ENCODE peak calls at places on chromosomes 1 and 21, in eight cellular contexts. I is CD8-positive, alpha-beta T cell; P is pancreas; J is K562; S is mesendoderm; G is right lobe of liver; M is tibial artery; U is stomach. R is an unnamed sample.

GRCh38 chr1:207853372-207853757 is 57.6 kb downstream of the CD34 start:
- DNase-seq in I (no peak), P (no peak), J (no peak), S (no peak), G (no peak), M (no peak), U (no peak), R (no peak)

GRCh38 chr1:211912064-211912463 is 81.5 kb upstream of the LPGAT1 start:
- DNase-seq in I (no peak), P (no peak), J (no peak), S (no peak), G (no peak), M (no peak), U (no peak), R (no peak)

GRCh38 chr1:247825362-247825761 is 1.4 kb upstream of the OR14A16 start:
- DNase-seq in I (no peak), P (no peak), J (no peak), S (no peak), G (no peak), M (no peak), U (no peak), R (no peak)

GRCh38 chr21:45882641-45883040 is 98.9 kb upstream of the COL6A1 start:
- DNase-seq in I (no peak), P (peak), J (no peak), S (no peak), G (no peak), M (no peak), U (no peak), R (no peak)

GRCh38 chr1:203379831-203380230 is 28.9 kb upstream of the FMOD start:
- DNase-seq in I (no peak), P (no peak), J (no peak), S (no peak), G (no peak), M (no peak), U (no peak), R (no peak)

GRCh38 chr1:2597441-2598328 is 11.1 kb downstream of the PRXL2B start:
- DNase-seq in I (no peak), P (no peak), J (peak), S (no peak), G (peak), M (no peak), U (no peak), R (no peak)

GRCh38 chr21:35120631-35121180 is 71.6 kb upstream of the RUNX1 start:
- DNase-seq in I (no peak), P (no peak), J (no peak), S (peak), G (no peak), M (no peak), U (no peak), R (no peak)

GRCh38 chr1:162383516-162383915 is 2.0 kb downstream of the C1orf226 start:
- DNase-seq in I (no peak), P (no peak), J (no peak), S (no peak), G (no peak), M (peak), U (no peak), R (no peak)

GRCh38 chr1:204408074-204408507 is 3.5 kb downstream of the PPP1R15B start:
- DNase-seq in I (no peak), P (peak), J (no peak), S (no peak), G (peak), M (peak), U (peak), R (peak)

GRCh38 chr1:233599542-233600073 is 14.3 kb upstream of the KCNK1 start:
- DNase-seq in I (no peak), P (no peak), J (no peak), S (no peak), G (peak), M (no peak), U (no peak), R (no peak)

GRCh38 chr1:108208724-108209404 is 8.7 kb upstream of the SLC25A24 start:
- DNase-seq in I (no peak), P (no peak), J (no peak), S (peak), G (no peak), M (no peak), U (no peak), R (no peak)

GRCh38 chr1:18348354-18348753 is 132.4 kb upstream of the KLHDC7A start:
- DNase-seq in I (no peak), P (no peak), J (no peak), S (peak), G (no peak), M (no peak), U (no peak), R (no peak)
- H3K27ac ChIP-seq in I (no peak), P (no peak), J (no peak), S (no peak), G (no peak), M (no peak), U (no peak), R (no peak)

GRCh38 chr1:230113230-230113604 is 46.2 kb downstream of the GALNT2 start:
- DNase-seq in I (no peak), P (no peak), J (no peak), S (no peak), G (no peak), M (no peak), U (no peak), R (no peak)
- H3K27ac ChIP-seq in I (no peak), P (no peak), J (no peak), S (no peak), G (peak), M (peak), U (no peak), R (peak)

GRCh38 chr1:198290089-198290683 is 133.4 kb downstream of the NEK7 start:
- DNase-seq in I (no peak), P (no peak), J (no peak), S (no peak), G (no peak), M (no peak), U (no peak), R (no peak)
- H3K27ac ChIP-seq in I (no peak), P (no peak), J (no peak), S (no peak), G (no peak), M (no peak), U (no peak), R (no peak)

DNA sequence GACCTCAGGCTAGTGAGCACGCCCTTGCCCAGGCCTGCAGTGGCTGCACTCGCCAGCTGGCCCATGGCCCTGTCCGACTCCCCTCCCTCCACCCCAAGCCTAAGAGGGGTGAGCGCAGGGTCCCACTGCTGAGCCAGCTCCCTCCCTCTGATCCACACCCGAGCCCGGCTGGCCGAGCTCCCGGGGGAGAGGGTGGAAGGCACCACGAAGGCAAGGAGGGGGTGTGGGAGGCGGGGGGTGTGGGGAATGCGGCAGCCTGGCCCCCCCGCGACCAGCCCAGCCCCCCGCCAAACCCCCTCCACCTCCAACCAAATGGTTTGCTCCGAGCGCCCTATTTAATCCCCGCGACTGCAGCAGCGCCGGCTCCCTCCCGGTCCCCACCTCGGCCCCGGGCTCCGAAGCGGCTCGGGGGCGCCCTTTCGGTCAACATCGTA is at the start of gene CADM3:
- DNase-seq in I (no peak), P (peak), J (no peak), S (peak), G (no peak), M (no peak), U (no peak), R (no peak)
- H3K27ac ChIP-seq in I (no peak), P (no peak), J (no peak), S (no peak), G (no peak), M (no peak), U (no peak), R (no peak)

R was measured in ovary.